ENCODE peak calls at places on chromosome 17, in five cellular contexts. B is AG04449, R is kidney, Y is A549, D is Caco-2. Z is an unnamed sample.

GRCh38 chr17:34319087-34319486 is at the start of gene CCL8:
- DNase-seq in D (no peak), B (no peak), R (no peak), Y (no peak), Z (no peak)

GRCh38 chr17:50206604-50207293 is 5.3 kb upstream of the COL1A1 start:
- DNase-seq in D (peak), R (peak), B (no peak), Y (no peak), Z (no peak)

GRCh38 chr17:9729735-9730420 is 61.5 kb downstream of the DHRS7C start:
- DNase-seq in Y (peak), B (no peak), D (no peak), R (no peak), Z (no peak)

GRCh38 chr17:8859029-8859803 is 8.3 kb downstream of the PIK3R6 start:
- DNase-seq in D (no peak), R (no peak), Y (no peak), B (no peak), Z (no peak)

GRCh38 chr17:40486513-40487370 is 14.7 kb downstream of the TNS4 start:
- DNase-seq in R (peak), B (peak), D (no peak), Y (peak), Z (peak)

GRCh38 chr17:73394523-73395450 is 83.0 kb upstream of the CDC42EP4 start:
- DNase-seq in Y (no peak), D (no peak), R (no peak), B (no peak), Z (no peak)

GRCh38 chr17:2025220-2025621 is at the start of gene RTN4RL1:
- DNase-seq in R (peak), Y (peak), B (no peak), D (peak), Z (no peak)

GRCh38 chr17:60747069-60747808 is 69.6 kb downstream of the BCAS3 start:
- DNase-seq in Y (no peak), R (no peak), B (no peak), D (no peak), Z (no peak)

GRCh38 chr17:45287526-45288264 is 25.8 kb upstream of the SPATA32 start:
- DNase-seq in B (no peak), Y (no peak), R (no peak), D (no peak), Z (no peak)

GRCh38 chr17:80507965-80508364 is 31.6 kb upstream of the NPTX1 start:
- DNase-seq in R (no peak), B (no peak), D (no peak), Y (no peak), Z (no peak)

GRCh38 chr17:73400915-73401545 is 89.2 kb upstream of the CDC42EP4 start:
- DNase-seq in Y (no peak), D (no peak), R (peak), B (no peak), Z (no peak)

GRCh38 chr17:73710095-73710592 is 65.9 kb upstream of the SDK2 start:
- DNase-seq in Y (peak), R (peak), B (no peak), D (no peak), Z (peak)

GRCh38 chr17:4956493-4957061 is 5.7 kb downstream of the ENO3 start:
- DNase-seq in R (no peak), B (no peak), Y (no peak), D (no peak), Z (no peak)

GRCh38 chr17:45573915-45574314 is 83.4 kb upstream of the PLEKHM1 start:
- DNase-seq in Y (no peak), D (no peak), B (no peak), R (no peak), Z (no peak)

GRCh38 chr17:29826045-29826692 is 103.9 kb downstream of the SSH2 start:
- DNase-seq in Y (no peak), D (no peak), B (no peak), R (no peak), Z (no peak)

GRCh38 chr17:62573480-62574117 is 53.9 kb upstream of the MRC2 start:
- DNase-seq in B (no peak), R (no peak), Y (no peak), D (no peak), Z (no peak)

GRCh38 chr17:18374216-18374615 is 3.4 kb upstream of the EVPLL start:
- DNase-seq in Y (no peak), D (no peak), R (no peak), B (no peak), Z (no peak)

GRCh38 chr17:46841561-46842379 is 9.6 kb upstream of the WNT9B start:
- DNase-seq in B (no peak), R (peak), Y (no peak), D (no peak), Z (no peak)

GRCh38 chr17:74332017-74332650 is 6.1 kb downstream of the KIF19 start:
- DNase-seq in Y (no peak), B (no peak), R (no peak), D (no peak), Z (no peak)

GRCh38 chr17:68204736-68205135 is 43.1 kb upstream of the AMZ2 start:
- DNase-seq in Y (no peak), D (no peak), R (no peak), B (no peak), Z (no peak)

GRCh38 chr17:47265983-47266541 is 12.4 kb downstream of the ITGB3 start:
- DNase-seq in B (no peak), Y (peak), R (no peak), D (no peak), Z (no peak)

GRCh38 chr17:42743595-42744282 is 1.1 kb downstream of the EZH1 start:
- DNase-seq in D (no peak), R (no peak), Y (no peak), B (no peak), Z (no peak)

GRCh38 chr17:55811536-55811935 is 60.7 kb downstream of the PCTP start:
- DNase-seq in Y (no peak), R (no peak), D (no peak), B (no peak), Z (no peak)

GRCh38 chr17:44920565-44920940 is 5.3 kb upstream of the GFAP start:
- DNase-seq in B (no peak), D (no peak), R (peak), Y (no peak), Z (no peak)

GRCh38 chr17:27276653-27277156 is 17.2 kb upstream of the WSB1 start:
- DNase-seq in R (no peak), Y (no peak), D (no peak), B (no peak), Z (no peak)

GRCh38 chr17:50344712-50345380 is 1.1 kb upstream of the XYLT2 start:
- DNase-seq in R (peak), B (no peak), D (peak), Y (no peak), Z (no peak)

GRCh38 chr17:31008374-31009035 is 37.7 kb downstream of the RNF135 start:
- DNase-seq in Y (no peak), B (no peak), R (peak), D (peak), Z (no peak)

GRCh38 chr17:71801301-71801700 is 319.5 kb upstream of the SOX9 start:
- DNase-seq in Y (no peak), R (no peak), B (no peak), D (no peak), Z (no peak)

GRCh38 chr17:64741924-64742670 is 80.0 kb upstream of the SMURF2 start:
- DNase-seq in D (no peak), B (no peak), R (no peak), Y (no peak), Z (no peak)

GRCh38 chr17:72534265-72534664 is 413.4 kb downstream of the SOX9 start:
- DNase-seq in D (no peak), R (no peak), Y (no peak), B (no peak), Z (no peak)

GRCh38 chr17:2594657-2595085 is 1.2 kb downstream of the PAFAH1B1 start:
- DNase-seq in R (no peak), Y (peak), D (no peak), B (no peak), Z (no peak)

GRCh38 chr17:65495255-65496060 is 66.0 kb downstream of the AXIN2 start:
- DNase-seq in D (peak), B (no peak), Y (no peak), R (no peak), Z (no peak)

GRCh38 chr17:57152916-57153528 is 68.0 kb downstream of the AKAP1 start:
- DNase-seq in D (no peak), Y (no peak), B (no peak), R (no peak), Z (no peak)

GRCh38 chr17:57154896-57155295 is 69.8 kb downstream of the AKAP1 start:
- DNase-seq in Y (no peak), B (no peak), D (no peak), R (no peak), Z (no peak)

GRCh38 chr17:57158296-57158695 is 73.2 kb downstream of the AKAP1 start:
- DNase-seq in B (no peak), R (no peak), Y (peak), D (no peak), Z (no peak)

GRCh38 chr17:57160624-57161023 is 75.6 kb downstream of the AKAP1 start:
- DNase-seq in B (no peak), R (no peak), Y (no peak), D (no peak), Z (no peak)

GRCh38 chr17:57158795-57159194 is 73.7 kb downstream of the AKAP1 start:
- DNase-seq in D (no peak), B (no peak), R (no peak), Y (no peak), Z (no peak)
- TF ChIP-seq CTCF in D (no peak), B (no peak), R (no peak), Y (no peak), Z (no peak)

DNA sequence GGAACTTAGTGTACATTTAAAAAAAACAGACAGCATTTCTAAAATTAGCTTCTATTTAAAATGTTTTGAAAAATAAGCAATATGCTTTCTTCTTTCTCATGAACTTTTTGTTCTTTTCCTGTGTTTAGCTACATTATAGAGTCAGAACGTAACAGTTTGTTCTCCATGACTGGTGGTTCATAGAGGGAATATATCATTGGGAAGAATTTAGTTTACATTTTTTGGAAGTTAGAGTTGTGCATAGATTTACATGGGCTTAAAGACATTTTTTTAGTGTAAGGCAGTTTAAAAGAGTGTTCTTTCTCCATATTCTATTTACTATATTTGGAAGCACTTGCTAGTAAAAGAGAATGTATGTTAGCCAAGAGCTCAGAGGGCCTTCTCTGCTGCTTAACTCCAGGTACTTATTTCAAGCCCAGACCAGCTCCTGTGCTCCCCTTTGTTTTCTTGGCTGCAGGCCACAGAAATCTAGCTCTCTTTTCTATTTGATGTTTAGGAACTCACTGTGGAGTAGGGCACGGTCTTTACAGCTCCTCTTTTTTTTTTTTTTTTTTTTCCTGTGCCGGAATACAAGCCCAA is 20.2 kb downstream of the AP2B1 start:
- DNase-seq in D (no peak), Y (no peak), R (no peak), B (no peak), Z (no peak)
- H3K4me3 ChIP-seq in D (no peak), Y (no peak), R (no peak), B (no peak), Z (no peak)

DNA sequence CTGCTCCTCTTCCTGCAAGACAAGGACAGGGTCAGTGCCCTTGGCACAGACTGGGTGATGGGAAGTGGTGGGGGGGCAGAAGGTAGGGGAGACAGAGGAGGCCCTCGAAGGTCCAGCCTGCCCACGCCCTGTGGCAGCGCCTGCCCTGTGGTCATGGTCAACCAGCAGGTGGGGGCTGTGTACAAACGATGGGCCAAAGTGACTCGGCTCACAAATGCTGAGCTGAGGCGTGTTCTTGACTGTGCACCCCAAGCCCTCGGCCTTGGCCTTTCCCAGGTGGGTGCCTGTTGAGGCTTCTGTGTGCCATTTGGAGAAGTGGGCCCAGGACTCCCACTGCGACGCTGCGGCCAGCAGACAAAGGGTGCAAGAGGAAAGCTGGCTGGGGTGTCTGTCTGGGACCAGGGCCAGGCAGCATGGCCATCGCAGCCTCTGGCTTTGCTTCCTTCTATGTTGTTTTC is 22.6 kb downstream of the MXRA7 start:
- DNase-seq in D (no peak), B (no peak), Y (peak), R (no peak), Z (no peak)
- TF ChIP-seq CTCF in D (no peak), B (no peak), Y (peak), R (no peak), Z (no peak)

GRCh38 chr17:36934759-36935630 is 2.3 kb upstream of the LHX1 start:
- DNase-seq in B (no peak), Y (peak), R (peak), D (no peak), Z (no peak)
- H3K4me3 ChIP-seq in B (no peak), Y (peak), R (peak), D (peak), Z (peak)

Z was measured in epithelial cell of proximal tubule.